ENCODE peak calls at places on chromosomes 5 and 9, in nine cellular contexts. J is activated CD8-positive, alpha-beta memory T cell treated with anti-CD3 and anti-CD28 coated beads for 48 hours; T is amniotic stem cell; U is COR-L47; O is EH; F is activated CD4-positive, alpha-beta T cell treated with anti-CD3 and anti-CD28 coated beads for 48 hours; V is NCI-H1417; A is NCI-H1105 treated with DMSO at 0.1 percent for 48 hours; H is fibroblast of pulmonary artery. P is an unnamed sample.

GRCh38 chr9:126548312-126548711 is 65.4 kb upstream of the LMX1B start:
- DNase-seq in A (no peak), F (no peak), J (no peak), H (no peak), U (no peak), T (no peak), V (no peak), O (no peak), P (no peak)

GRCh38 chr9:90801175-90801506 is 478 bp upstream of the SYK start:
- DNase-seq in O (no peak), A (peak), T (no peak), U (peak), F (no peak), H (no peak), V (no peak), J (no peak), P (no peak)

GRCh38 chr9:130549093-130549735 is 30.2 kb upstream of the FUBP3 start:
- DNase-seq in A (peak), H (no peak), T (no peak), U (no peak), O (no peak), J (no peak), F (no peak), V (no peak), P (no peak)

GRCh38 chr9:99559776-99560175 is 261.9 kb upstream of the NR4A3 start:
- DNase-seq in V (no peak), F (no peak), U (no peak), T (no peak), A (no peak), H (no peak), O (no peak), J (no peak), P (no peak)

GRCh38 chr5:132397224-132397623 is 27.7 kb downstream of the SLC22A5 start:
- DNase-seq in J (no peak), V (no peak), A (no peak), T (no peak), H (no peak), O (no peak), F (no peak), U (no peak), P (no peak)

GRCh38 chr5:591746-592145 is 20.4 kb upstream of the CEP72 start:
- DNase-seq in U (no peak), F (no peak), A (peak), V (peak), J (no peak), O (no peak), H (no peak), T (no peak), P (no peak)

GRCh38 chr5:177431317-177432142 is 5.1 kb downstream of the GRK6 start:
- DNase-seq in O (no peak), A (no peak), T (no peak), U (no peak), F (peak), J (no peak), V (no peak), H (no peak), P (no peak)

GRCh38 chr5:67880876-67881275 is 334.7 kb upstream of the PIK3R1 start:
- DNase-seq in F (no peak), T (no peak), O (no peak), H (no peak), J (no peak), U (no peak), V (no peak), A (no peak), P (no peak)

GRCh38 chr9:37922391-37923120 is 18.6 kb upstream of the SLC25A51 start:
- DNase-seq in H (no peak), V (no peak), T (no peak), A (no peak), O (no peak), F (no peak), J (no peak), U (no peak), P (no peak)

GRCh38 chr5:78611161-78611605 is 37.4 kb downstream of the LHFPL2 start:
- DNase-seq in T (no peak), U (no peak), H (no peak), A (no peak), V (no peak), F (no peak), J (no peak), O (peak), P (no peak)

GRCh38 chr9:134220311-134220710 is 55.9 kb upstream of the RNU6ATAC start:
- DNase-seq in F (no peak), U (no peak), H (no peak), A (no peak), O (no peak), J (no peak), V (no peak), T (no peak), P (no peak)